ENCODE peak calls at places on chromosomes 3 and 15, in seven cellular contexts. K is brain pericyte; A is activated effector memory CD4-positive, alpha-beta T cell treated with anti-CD3 and anti-CD28 coated beads, Interleukin-2, amount 50 U/mL, for 16 hours; G is WERI-Rb-1; S is Calu3; H is NCI-H1092; V is upper lobe of right lung. T is an unnamed sample.

GRCh38 chr3:126124896-126125295 is 41.0 kb upstream of the SLC41A3 start:
- DNase-seq in V (no peak), A (peak), H (no peak), K (no peak), S (no peak), G (no peak), T (no peak)

GRCh38 chr3:13723676-13724207 is 156.1 kb downstream of the WNT7A start:
- DNase-seq in H (no peak), A (no peak), K (no peak), V (peak), S (no peak), G (no peak), T (no peak)

GRCh38 chr15:68217341-68217740 is 12.2 kb downstream of the CLN6 start:
- DNase-seq in H (no peak), S (no peak), K (no peak), A (no peak), G (no peak), V (no peak), T (no peak)

GRCh38 chr15:66401130-66402021 is 14.7 kb downstream of the MAP2K1 start:
- DNase-seq in G (no peak), S (no peak), V (no peak), H (no peak), A (peak), K (no peak), T (no peak)

GRCh38 chr3:124878561-124879394 is 8.4 kb downstream of the ITGB5 start:
- DNase-seq in K (no peak), H (no peak), A (no peak), V (no peak), G (no peak), S (peak), T (no peak)

GRCh38 chr15:75656331-75656730 is 8.6 kb downstream of the SNX33 start:
- DNase-seq in S (no peak), G (no peak), A (no peak), V (peak), H (no peak), K (no peak), T (no peak)

GRCh38 chr3:13204177-13204581 is 130.9 kb upstream of the IQSEC1 start:
- DNase-seq in A (no peak), K (no peak), H (no peak), V (peak), G (no peak), S (no peak), T (no peak)

GRCh38 chr3:197595470-197596185 is 39.9 kb upstream of the BDH1 start:
- DNase-seq in G (no peak), S (no peak), A (no peak), V (no peak), K (no peak), H (no peak), T (no peak)

GRCh38 chr3:166554006-166554405 is 716.8 kb upstream of the BCHE start:
- DNase-seq in V (no peak), K (no peak), G (no peak), A (no peak), H (no peak), S (no peak), T (no peak)

GRCh38 chr3:34185301-34185700 is 386.9 kb downstream of the PDCD6IP start:
- DNase-seq in S (peak), H (no peak), V (no peak), K (no peak), G (no peak), A (no peak), T (peak)

GRCh38 chr3:67642734-67643133 is 11.7 kb downstream of the SUCLG2 start:
- DNase-seq in K (no peak), G (no peak), H (no peak), V (no peak), S (no peak), A (no peak), T (no peak)

GRCh38 chr3:11364181-11364580 is 92.0 kb downstream of the ATG7 start:
- DNase-seq in A (no peak), V (no peak), G (no peak), S (no peak), K (no peak), H (no peak), T (no peak)

GRCh38 chr3:9951962-9952805 is at the start of gene PRRT3:
- DNase-seq in H (peak), K (no peak), V (peak), S (no peak), A (peak), G (peak), T (no peak)

GRCh38 chr15:43529587-43530345 is 12.4 kb downstream of the MAP1A start:
- DNase-seq in V (no peak), S (no peak), K (no peak), A (no peak), G (no peak), H (no peak), T (no peak)

GRCh38 chr15:39145854-39146253 is 435.0 kb upstream of the THBS1 start:
- DNase-seq in H (no peak), S (no peak), G (no peak), V (no peak), K (no peak), A (no peak), T (no peak)

GRCh38 chr3:58260733-58261132 is 23.1 kb downstream of the ABHD6 start:
- DNase-seq in H (no peak), G (no peak), A (no peak), S (no peak), K (no peak), V (no peak), T (no peak)

GRCh38 chr3:53046171-53047170 is 598 bp upstream of the SFMBT1 start:
- DNase-seq in K (no peak), S (peak), A (peak), G (peak), H (no peak), V (peak), T (no peak)

GRCh38 chr15:63843901-63844317 is 10.2 kb upstream of the HERC1 start:
- DNase-seq in G (no peak), A (no peak), V (no peak), K (no peak), H (no peak), S (no peak), T (no peak)

GRCh38 chr3:55089211-55089610 is 161.4 kb upstream of the LRTM1 start:
- DNase-seq in K (no peak), A (no peak), S (no peak), G (no peak), H (no peak), V (no peak), T (no peak)

GRCh38 chr15:58291848-58292247 is 139.9 kb upstream of the LIPC start:
- DNase-seq in K (no peak), S (no peak), H (no peak), A (no peak), G (no peak), V (no peak), T (no peak)

GRCh38 chr15:84715442-84716035 is 400 bp downstream of the SEC11A start:
- DNase-seq in V (no peak), H (no peak), S (peak), A (peak), K (no peak), G (peak), T (no peak)

GRCh38 chr15:66644815-66645345 is 57.2 kb upstream of the SMAD6 start:
- DNase-seq in V (no peak), A (no peak), G (no peak), H (no peak), K (no peak), S (no peak), T (no peak)

GRCh38 chr3:52352566-52352965 is 36.4 kb downstream of the DNAH1 start:
- DNase-seq in S (no peak), K (no peak), V (peak), H (no peak), G (no peak), A (no peak), T (no peak)